ENCODE peak calls at places on chromosomes 3 and 15, in seven cellular contexts. U, K, R, B, X, P and V are unnamed samples.
A peak's percentile ranks its signal among the peaks of the same experiment; 100 is the strongest.

GRCh38 chr3:139329364-139329850 is 14.4 kb upstream of the MRPS22 start:
- DNase-seq in U (peak; percentile 99), K (peak; percentile 71), R (peak; percentile 94), B (no peak), X (peak; percentile 96), P (peak; percentile 93), V (peak; percentile 69)

GRCh38 chr3:127037971-127038446 is 55.1 kb downstream of the PLXNA1 start:
- DNase-seq in U (no peak), K (no peak), R (peak; percentile 20), B (no peak), X (no peak), P (no peak), V (no peak)

GRCh38 chr3:128330301-128330845 is 136.3 kb downstream of the DNAJB8 start:
- DNase-seq in U (no peak), K (no peak), R (peak; percentile 3), B (no peak), X (no peak), P (no peak), V (no peak)

GRCh38 chr15:62895905-62896316 is 146.6 kb upstream of the TPM1 start:
- DNase-seq in U (peak; percentile 47), K (peak; percentile 59), R (no peak), B (peak; percentile 72), X (no peak), P (no peak), V (no peak)

GRCh38 chr15:57611938-57612337 is 20.2 kb downstream of the MYZAP start:
- DNase-seq in U (peak; percentile 85), K (no peak), R (peak; percentile 41), B (no peak), X (no peak), P (peak; percentile 19), V (no peak)

GRCh38 chr15:73822998-73823397 is 50.4 kb upstream of the TBC1D21 start:
- DNase-seq in U (no peak), K (peak; percentile 18), R (no peak), B (no peak), X (no peak), P (peak; percentile 76), V (no peak)

GRCh38 chr3:105527949-105528348 is 161.2 kb downstream of the ALCAM start:
- DNase-seq in U (no peak), K (no peak), R (no peak), B (no peak), X (no peak), P (no peak), V (no peak)

GRCh38 chr15:73517566-73517965 is 74.6 kb downstream of the REC114 start:
- DNase-seq in U (no peak), K (no peak), R (no peak), B (no peak), X (no peak), P (no peak), V (no peak)

GRCh38 chr3:104584702-104585101 is 782.0 kb upstream of the ALCAM start:
- DNase-seq in U (no peak), K (no peak), R (no peak), B (no peak), X (no peak), P (no peak), V (no peak)

GRCh38 chr15:25743160-25743908 is 119.8 kb downstream of the ATP10A start:
- DNase-seq in U (no peak), K (no peak), R (no peak), B (no peak), X (no peak), P (no peak), V (no peak)

GRCh38 chr15:39627456-39628130 is 46.7 kb downstream of the THBS1 start:
- DNase-seq in U (no peak), K (no peak), R (no peak), B (no peak), X (no peak), P (no peak), V (no peak)

GRCh38 chr3:126604691-126605090 is 46.0 kb upstream of the C3orf22 start:
- DNase-seq in U (no peak), K (no peak), R (no peak), B (no peak), X (no peak), P (no peak), V (no peak)

GRCh38 chr3:41115069-41115468 is 84.2 kb upstream of the CTNNB1 start:
- DNase-seq in U (no peak), K (no peak), R (no peak), B (no peak), X (no peak), P (no peak), V (no peak)

GRCh38 chr15:99037646-99038045 is 30.1 kb upstream of the PGPEP1L start:
- DNase-seq in U (no peak), K (no peak), R (no peak), B (no peak), X (no peak), P (no peak), V (no peak)